ENCODE peak calls at places on chromosomes 6 and 20, in eight cellular contexts. One of them, this sample, is unnamed.

GRCh38 chr20:62644802-62645496 is 2.6 kb downstream of the SLCO4A1 start:
- DNase-seq in fibroblast of lung: no peak
- DNase-seq in GM10248: no peak
- DNase-seq in epithelial cell of esophagus: peak; percentile 32
- DNase-seq in IMR-90: no peak
- DNase-seq in colonic mucosa: peak; percentile 86
- DNase-seq in fibroblast of the aortic adventitia: no peak
- DNase-seq in heart right ventricle: no peak
- DNase-seq in this sample: no peak

GRCh38 chr20:10828221-10828620 is 154.4 kb upstream of the JAG1 start:
- DNase-seq in fibroblast of lung: no peak
- DNase-seq in GM10248: no peak
- DNase-seq in epithelial cell of esophagus: no peak
- DNase-seq in IMR-90: no peak
- DNase-seq in colonic mucosa: no peak
- DNase-seq in fibroblast of the aortic adventitia: no peak
- DNase-seq in heart right ventricle: no peak
- DNase-seq in this sample: no peak

GRCh38 chr6:15678514-15678913 is 15.7 kb upstream of the DTNBP1 start:
- DNase-seq in fibroblast of lung: no peak
- DNase-seq in GM10248: no peak
- DNase-seq in epithelial cell of esophagus: no peak
- DNase-seq in IMR-90: no peak
- DNase-seq in colonic mucosa: no peak
- DNase-seq in fibroblast of the aortic adventitia: no peak
- DNase-seq in heart right ventricle: no peak
- DNase-seq in this sample: no peak

GRCh38 chr6:24524329-24524728 is 29.6 kb downstream of the ALDH5A1 start:
- DNase-seq in fibroblast of lung: no peak
- DNase-seq in GM10248: no peak
- DNase-seq in epithelial cell of esophagus: no peak
- DNase-seq in IMR-90: no peak
- DNase-seq in colonic mucosa: no peak
- DNase-seq in fibroblast of the aortic adventitia: no peak
- DNase-seq in heart right ventricle: no peak
- DNase-seq in this sample: no peak

GRCh38 chr20:36473164-36473563 is 68.2 kb upstream of the MYL9 start:
- DNase-seq in fibroblast of lung: no peak
- DNase-seq in GM10248: no peak
- DNase-seq in epithelial cell of esophagus: no peak
- DNase-seq in IMR-90: no peak
- DNase-seq in colonic mucosa: no peak
- DNase-seq in fibroblast of the aortic adventitia: no peak
- DNase-seq in heart right ventricle: no peak
- DNase-seq in this sample: no peak

GRCh38 chr6:129659590-129660345 is 50.2 kb downstream of the ARHGAP18 start:
- DNase-seq in fibroblast of lung: no peak
- DNase-seq in GM10248: no peak
- DNase-seq in epithelial cell of esophagus: no peak
- DNase-seq in IMR-90: peak; percentile 39
- DNase-seq in colonic mucosa: no peak
- DNase-seq in fibroblast of the aortic adventitia: no peak
- DNase-seq in heart right ventricle: peak; percentile 44
- DNase-seq in this sample: no peak

GRCh38 chr6:130611366-130611765 is 215.8 kb upstream of the SMLR1 start:
- DNase-seq in fibroblast of lung: no peak
- DNase-seq in GM10248: no peak
- DNase-seq in epithelial cell of esophagus: no peak
- DNase-seq in IMR-90: no peak
- DNase-seq in colonic mucosa: no peak
- DNase-seq in fibroblast of the aortic adventitia: no peak
- DNase-seq in heart right ventricle: no peak
- DNase-seq in this sample: no peak

GRCh38 chr20:23119456-23120216 is 33.5 kb upstream of the CD93 start:
- DNase-seq in fibroblast of lung: no peak
- DNase-seq in GM10248: no peak
- DNase-seq in epithelial cell of esophagus: peak; percentile 20
- DNase-seq in IMR-90: no peak
- DNase-seq in colonic mucosa: no peak
- DNase-seq in fibroblast of the aortic adventitia: no peak
- DNase-seq in heart right ventricle: no peak
- DNase-seq in this sample: no peak

GRCh38 chr6:37239950-37240713 is 17.4 kb upstream of the TBC1D22B start:
- DNase-seq in fibroblast of lung: peak; percentile 99
- DNase-seq in GM10248: peak; percentile 69
- DNase-seq in epithelial cell of esophagus: peak; percentile 97
- DNase-seq in IMR-90: peak; percentile 99
- DNase-seq in colonic mucosa: peak; percentile 94
- DNase-seq in fibroblast of the aortic adventitia: peak; percentile 100
- DNase-seq in heart right ventricle: peak; percentile 97
- DNase-seq in this sample: peak; percentile 35

GRCh38 chr6:169847141-169847674 is 95.8 kb downstream of the ERMARD start:
- DNase-seq in fibroblast of lung: no peak
- DNase-seq in GM10248: no peak
- DNase-seq in epithelial cell of esophagus: no peak
- DNase-seq in IMR-90: no peak
- DNase-seq in colonic mucosa: no peak
- DNase-seq in fibroblast of the aortic adventitia: no peak
- DNase-seq in heart right ventricle: no peak
- DNase-seq in this sample: no peak

GRCh38 chr6:142987490-142987889 is 42.5 kb upstream of the HIVEP2 start:
- DNase-seq in fibroblast of lung: no peak
- DNase-seq in GM10248: no peak
- DNase-seq in epithelial cell of esophagus: peak; percentile 36
- DNase-seq in IMR-90: no peak
- DNase-seq in colonic mucosa: no peak
- DNase-seq in fibroblast of the aortic adventitia: no peak
- DNase-seq in heart right ventricle: no peak
- DNase-seq in this sample: no peak

GRCh38 chr6:158916638-158917037 is 83.4 kb downstream of the RSPH3 start:
- DNase-seq in fibroblast of lung: no peak
- DNase-seq in GM10248: no peak
- DNase-seq in epithelial cell of esophagus: no peak
- DNase-seq in IMR-90: no peak
- DNase-seq in colonic mucosa: no peak
- DNase-seq in fibroblast of the aortic adventitia: no peak
- DNase-seq in heart right ventricle: no peak
- DNase-seq in this sample: no peak

GRCh38 chr6:121620002-121620740 is 184.7 kb downstream of the GJA1 start:
- DNase-seq in fibroblast of lung: no peak
- DNase-seq in GM10248: no peak
- DNase-seq in epithelial cell of esophagus: no peak
- DNase-seq in IMR-90: no peak
- DNase-seq in colonic mucosa: no peak
- DNase-seq in fibroblast of the aortic adventitia: no peak
- DNase-seq in heart right ventricle: no peak
- DNase-seq in this sample: no peak

GRCh38 chr6:15592610-15593009 is 70.2 kb downstream of the DTNBP1 start:
- DNase-seq in fibroblast of lung: no peak
- DNase-seq in GM10248: no peak
- DNase-seq in epithelial cell of esophagus: no peak
- DNase-seq in IMR-90: no peak
- DNase-seq in colonic mucosa: no peak
- DNase-seq in fibroblast of the aortic adventitia: no peak
- DNase-seq in heart right ventricle: no peak
- DNase-seq in this sample: no peak

GRCh38 chr6:32075781-32076494 is 33.2 kb downstream of the TNXB start:
- DNase-seq in fibroblast of lung: no peak
- DNase-seq in GM10248: no peak
- DNase-seq in epithelial cell of esophagus: peak; percentile 49
- DNase-seq in IMR-90: no peak
- DNase-seq in colonic mucosa: no peak
- DNase-seq in fibroblast of the aortic adventitia: no peak
- DNase-seq in heart right ventricle: no peak
- DNase-seq in this sample: no peak

GRCh38 chr6:136544326-136544725 is 5.9 kb downstream of the MAP7 start:
- DNase-seq in fibroblast of lung: no peak
- DNase-seq in GM10248: no peak
- DNase-seq in epithelial cell of esophagus: no peak
- DNase-seq in IMR-90: no peak
- DNase-seq in colonic mucosa: no peak
- DNase-seq in fibroblast of the aortic adventitia: no peak
- DNase-seq in heart right ventricle: no peak
- DNase-seq in this sample: no peak
- TF ChIP-seq CTCF in fibroblast of lung: no peak
- TF ChIP-seq CTCF in GM10248: no peak
- TF ChIP-seq CTCF in epithelial cell of esophagus: no peak
- TF ChIP-seq CTCF in IMR-90: no peak
- TF ChIP-seq CTCF in colonic mucosa: no peak
- TF ChIP-seq CTCF in fibroblast of the aortic adventitia: no peak
- TF ChIP-seq CTCF in heart right ventricle: no peak
- TF ChIP-seq CTCF in this sample: no peak

GRCh38 chr6:104795363-104795762 is 64.4 kb downstream of the HACE1 start:
- DNase-seq in fibroblast of lung: no peak
- DNase-seq in GM10248: no peak
- DNase-seq in epithelial cell of esophagus: peak; percentile 47
- DNase-seq in IMR-90: no peak
- DNase-seq in colonic mucosa: no peak
- DNase-seq in fibroblast of the aortic adventitia: no peak
- DNase-seq in heart right ventricle: no peak
- DNase-seq in this sample: no peak

GRCh38 chr6:104787305-104787704 is 72.4 kb downstream of the HACE1 start:
- DNase-seq in fibroblast of lung: no peak
- DNase-seq in GM10248: no peak
- DNase-seq in epithelial cell of esophagus: no peak
- DNase-seq in IMR-90: no peak
- DNase-seq in colonic mucosa: no peak
- DNase-seq in fibroblast of the aortic adventitia: no peak
- DNase-seq in heart right ventricle: no peak
- DNase-seq in this sample: no peak

GRCh38 chr6:104788400-104788799 is 71.3 kb downstream of the HACE1 start:
- DNase-seq in fibroblast of lung: no peak
- DNase-seq in GM10248: no peak
- DNase-seq in epithelial cell of esophagus: no peak
- DNase-seq in IMR-90: no peak
- DNase-seq in colonic mucosa: no peak
- DNase-seq in fibroblast of the aortic adventitia: peak; percentile 3
- DNase-seq in heart right ventricle: no peak
- DNase-seq in this sample: no peak

GRCh38 chr6:104784884-104785283 is 74.8 kb downstream of the HACE1 start:
- DNase-seq in fibroblast of lung: peak; percentile 11
- DNase-seq in GM10248: no peak
- DNase-seq in epithelial cell of esophagus: peak; percentile 29
- DNase-seq in IMR-90: peak; percentile 41
- DNase-seq in colonic mucosa: no peak
- DNase-seq in fibroblast of the aortic adventitia: peak; percentile 9
- DNase-seq in heart right ventricle: no peak
- DNase-seq in this sample: no peak

GRCh38 chr6:104789770-104790190 is 69.9 kb downstream of the HACE1 start:
- DNase-seq in fibroblast of lung: peak; percentile 78
- DNase-seq in GM10248: peak; percentile 29
- DNase-seq in epithelial cell of esophagus: peak; percentile 43
- DNase-seq in IMR-90: peak; percentile 55
- DNase-seq in colonic mucosa: no peak
- DNase-seq in fibroblast of the aortic adventitia: peak; percentile 55
- DNase-seq in heart right ventricle: no peak
- DNase-seq in this sample: no peak
- TF ChIP-seq CTCF in fibroblast of lung: no peak
- TF ChIP-seq CTCF in GM10248: peak; percentile 33
- TF ChIP-seq CTCF in epithelial cell of esophagus: peak; percentile 37
- TF ChIP-seq CTCF in IMR-90: peak; percentile 27
- TF ChIP-seq CTCF in colonic mucosa: peak; percentile 31
- TF ChIP-seq CTCF in fibroblast of the aortic adventitia: peak; percentile 28
- TF ChIP-seq CTCF in heart right ventricle: peak; percentile 19
- TF ChIP-seq CTCF in this sample: peak; percentile 17

GRCh38 chr20:38294334-38294592 is 9.7 kb upstream of the BPI start:
- DNase-seq in fibroblast of lung: no peak
- DNase-seq in GM10248: no peak
- DNase-seq in epithelial cell of esophagus: no peak
- DNase-seq in IMR-90: no peak
- DNase-seq in colonic mucosa: no peak
- DNase-seq in fibroblast of the aortic adventitia: no peak
- DNase-seq in heart right ventricle: no peak
- DNase-seq in this sample: no peak

GRCh38 chr20:38291582-38291918 is 12.4 kb upstream of the BPI start:
- DNase-seq in fibroblast of lung: no peak
- DNase-seq in GM10248: no peak
- DNase-seq in epithelial cell of esophagus: no peak
- DNase-seq in IMR-90: no peak
- DNase-seq in colonic mucosa: no peak
- DNase-seq in fibroblast of the aortic adventitia: no peak
- DNase-seq in heart right ventricle: no peak
- DNase-seq in this sample: no peak

GRCh38 chr20:38291961-38292360 is 12.0 kb upstream of the BPI start:
- DNase-seq in fibroblast of lung: no peak
- DNase-seq in GM10248: no peak
- DNase-seq in epithelial cell of esophagus: no peak
- DNase-seq in IMR-90: no peak
- DNase-seq in colonic mucosa: no peak
- DNase-seq in fibroblast of the aortic adventitia: no peak
- DNase-seq in heart right ventricle: no peak
- DNase-seq in this sample: no peak

GRCh38 chr20:38293490-38294333 is 10.2 kb upstream of the BPI start:
- DNase-seq in fibroblast of lung: peak; percentile 42
- DNase-seq in GM10248: no peak
- DNase-seq in epithelial cell of esophagus: no peak
- DNase-seq in IMR-90: no peak
- DNase-seq in colonic mucosa: no peak
- DNase-seq in fibroblast of the aortic adventitia: no peak
- DNase-seq in heart right ventricle: no peak
- DNase-seq in this sample: no peak

DNA sequence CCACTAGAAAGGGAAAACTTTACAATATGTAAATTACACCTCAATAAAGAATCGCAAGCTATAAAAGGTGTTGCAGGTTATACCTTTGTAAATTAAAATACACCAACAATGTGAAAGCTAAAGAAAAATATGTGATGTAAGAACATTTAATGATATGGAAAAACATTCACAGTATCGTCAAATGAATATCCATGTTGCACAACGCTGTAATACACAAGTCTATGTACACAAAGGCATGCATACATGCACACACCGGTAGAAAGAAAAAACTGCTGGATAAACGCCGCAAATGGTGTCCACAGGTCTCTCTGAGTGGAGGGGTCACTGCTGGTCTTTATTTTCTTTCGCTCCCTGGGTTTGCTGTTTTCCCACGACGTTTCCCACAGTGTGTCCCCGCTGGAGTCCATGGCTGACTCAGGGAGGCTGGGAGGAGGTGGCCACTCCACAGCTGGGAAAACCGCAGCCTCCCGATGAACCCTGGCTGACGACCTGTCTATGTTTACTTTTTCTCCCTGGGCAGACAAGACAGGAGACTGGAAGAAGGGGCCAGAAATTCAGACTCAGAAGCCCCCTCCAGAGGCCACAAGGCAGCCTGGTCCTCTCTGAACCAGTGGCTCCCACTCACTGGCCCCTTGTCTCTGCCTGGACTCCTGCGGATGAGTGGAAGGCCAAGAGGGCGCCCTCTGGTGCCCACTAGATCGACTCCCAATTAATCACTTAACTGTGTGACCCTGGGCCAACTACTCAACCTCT is 13.0 kb upstream of the BPI start:
- DNase-seq in fibroblast of lung: peak; percentile 83
- DNase-seq in GM10248: no peak
- DNase-seq in epithelial cell of esophagus: peak; percentile 31
- DNase-seq in IMR-90: peak; percentile 95
- DNase-seq in colonic mucosa: no peak
- DNase-seq in fibroblast of the aortic adventitia: peak; percentile 60
- DNase-seq in heart right ventricle: peak; percentile 60
- DNase-seq in this sample: no peak
- TF ChIP-seq CTCF in fibroblast of lung: peak; percentile 58
- TF ChIP-seq CTCF in GM10248: no peak
- TF ChIP-seq CTCF in epithelial cell of esophagus: peak; percentile 20
- TF ChIP-seq CTCF in IMR-90: peak; percentile 69
- TF ChIP-seq CTCF in colonic mucosa: no peak
- TF ChIP-seq CTCF in fibroblast of the aortic adventitia: peak; percentile 47
- TF ChIP-seq CTCF in heart right ventricle: peak; percentile 40
- TF ChIP-seq CTCF in this sample: peak; percentile 39

GRCh38 chr6:90098025-90098474 is 198.6 kb downstream of the BACH2 start:
- DNase-seq in fibroblast of lung: peak; percentile 99
- DNase-seq in GM10248: no peak
- DNase-seq in epithelial cell of esophagus: peak; percentile 96
- DNase-seq in IMR-90: peak; percentile 89
- DNase-seq in colonic mucosa: no peak
- DNase-seq in fibroblast of the aortic adventitia: peak; percentile 93
- DNase-seq in heart right ventricle: peak; percentile 39
- DNase-seq in this sample: no peak
- TF ChIP-seq CTCF in fibroblast of lung: peak; percentile 69
- TF ChIP-seq CTCF in GM10248: no peak
- TF ChIP-seq CTCF in epithelial cell of esophagus: peak; percentile 57
- TF ChIP-seq CTCF in IMR-90: peak; percentile 59
- TF ChIP-seq CTCF in colonic mucosa: no peak
- TF ChIP-seq CTCF in fibroblast of the aortic adventitia: peak; percentile 47
- TF ChIP-seq CTCF in heart right ventricle: peak; percentile 25
- TF ChIP-seq CTCF in this sample: peak; percentile 49